ENCODE peak calls at places on chromosomes 2 and 18, in ten cellular contexts. H, L, D, N, U, I, Y, B, X and A are unnamed samples.

GRCh38 chr2:176682278-176682677 is 413.0 kb downstream of the MTX2 start:
- DNase-seq in H (no peak), U (no peak), X (no peak), L (no peak), N (no peak), Y (peak), I (no peak), D (peak), B (no peak), A (no peak)

GRCh38 chr2:66301073-66301766 is 133.7 kb upstream of the MEIS1 start:
- DNase-seq in N (peak), Y (no peak), B (no peak), U (no peak), H (no peak), X (no peak), I (no peak), L (peak), D (no peak), A (no peak)

GRCh38 chr2:16140771-16141640 is 200.7 kb downstream of the MYCN start:
- DNase-seq in L (no peak), Y (no peak), D (no peak), I (no peak), N (no peak), X (no peak), U (no peak), B (no peak), H (no peak), A (no peak)

GRCh38 chr2:210540471-210541257 is 15.7 kb upstream of the CPS1 start:
- DNase-seq in L (no peak), Y (no peak), X (no peak), I (no peak), U (no peak), D (no peak), N (no peak), H (no peak), B (no peak), A (no peak)

GRCh38 chr2:55985406-55985805 is 61.8 kb upstream of the EFEMP1 start:
- DNase-seq in H (no peak), B (no peak), Y (no peak), N (no peak), I (no peak), U (peak), D (no peak), L (no peak), X (no peak), A (no peak)

GRCh38 chr2:118667964-118668363 is 179.5 kb downstream of the EN1 start:
- DNase-seq in H (no peak), I (no peak), B (no peak), U (no peak), N (no peak), X (no peak), D (peak), Y (no peak), L (no peak), A (no peak)

GRCh38 chr2:186503827-186504606 is 18.0 kb downstream of the ZC3H15 start:
- DNase-seq in D (no peak), B (no peak), H (no peak), I (no peak), X (no peak), U (peak), Y (peak), L (no peak), N (no peak), A (no peak)

GRCh38 chr2:73004889-73005596 is 66.5 kb downstream of the SFXN5 start:
- DNase-seq in L (no peak), X (no peak), N (no peak), U (no peak), Y (no peak), H (no peak), D (no peak), I (no peak), B (peak), A (no peak)

GRCh38 chr2:31127931-31128330 is 10.3 kb downstream of the GALNT14 start:
- DNase-seq in B (no peak), I (no peak), Y (no peak), X (no peak), L (no peak), H (no peak), N (no peak), U (no peak), D (no peak), A (no peak)

GRCh38 chr2:181356526-181356925 is 100.7 kb upstream of the ITGA4 start:
- DNase-seq in H (no peak), D (no peak), B (no peak), L (no peak), U (no peak), I (no peak), Y (no peak), X (no peak), N (no peak), A (no peak)

DNA sequence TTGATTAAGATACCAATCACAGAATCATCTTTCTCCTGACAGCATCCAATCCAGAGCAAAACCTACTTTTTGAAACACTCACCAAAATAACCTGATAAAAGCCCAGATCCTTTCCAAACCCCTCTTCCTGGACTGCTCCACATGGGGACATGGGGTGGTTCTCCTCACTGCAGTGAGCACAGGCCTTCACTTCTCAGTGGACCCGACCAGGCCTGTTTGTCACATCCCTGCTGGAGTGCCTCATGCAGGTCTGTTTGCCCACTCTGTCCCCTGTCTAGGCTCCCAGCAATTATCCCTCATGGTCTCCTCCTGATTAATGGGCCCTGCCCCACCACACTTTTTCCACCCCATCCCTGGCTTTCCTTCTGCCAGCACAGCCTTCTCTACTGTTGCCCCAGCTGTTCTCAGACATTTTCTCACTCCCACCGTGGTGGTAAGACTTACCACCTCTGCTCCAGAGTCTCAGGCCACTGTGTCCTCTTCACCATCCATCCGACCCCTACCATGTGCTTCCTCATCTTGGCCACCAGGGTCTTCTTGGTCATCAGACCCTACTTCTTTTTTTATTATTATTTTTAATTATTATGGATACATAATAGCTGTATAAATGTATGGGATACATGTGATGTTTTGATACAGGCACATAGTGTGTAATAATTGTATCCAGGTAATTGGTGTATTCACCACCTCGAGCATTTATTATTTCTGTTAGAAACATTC is 21.1 kb downstream of the MRPL30 start:
- DNase-seq in X (no peak), H (no peak), U (no peak), L (no peak), B (no peak), I (no peak), Y (no peak), D (no peak), N (no peak), A (no peak)
- TF ChIP-seq CTCF in X (peak), H (no peak), U (no peak), L (no peak), B (no peak), I (no peak), Y (no peak), D (peak), N (no peak), A (no peak)

GRCh38 chr2:213806125-213806726 is 522.0 kb downstream of the SPAG16 start:
- DNase-seq in B (no peak), Y (peak), U (peak), X (no peak), I (no peak), D (peak), H (no peak), L (no peak), N (no peak), A (no peak)
- TF ChIP-seq CTCF in B (peak), Y (peak), U (peak), X (peak), I (no peak), D (peak), H (peak), L (peak), N (peak), A (peak)

GRCh38 chr2:233355916-233356315 is 1.6 kb downstream of the DGKD start:
- DNase-seq in H (no peak), L (no peak), Y (no peak), X (no peak), I (no peak), D (no peak), B (no peak), U (peak), N (no peak), A (no peak)
- TF ChIP-seq CTCF in H (no peak), L (no peak), Y (no peak), X (no peak), I (no peak), D (no peak), B (no peak), U (no peak), N (no peak), A (no peak)

DNA sequence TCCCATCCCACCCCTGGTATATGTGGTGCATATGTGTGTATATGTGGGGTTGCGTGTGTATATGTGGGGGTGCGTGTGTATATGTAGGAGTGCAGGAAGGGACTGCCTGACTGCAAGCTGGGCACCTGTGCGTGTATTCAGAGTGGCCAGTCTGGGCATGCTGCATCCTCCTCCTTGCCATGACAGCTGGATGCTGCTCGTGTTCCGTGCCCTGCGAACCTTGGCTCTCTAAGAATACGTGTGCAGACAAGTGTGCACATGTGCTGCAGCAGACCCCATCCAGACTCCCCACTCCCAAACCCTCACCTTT is 222.1 kb downstream of the CELF4 start:
- DNase-seq in L (no peak), H (no peak), Y (no peak), U (no peak), X (no peak), B (no peak), I (no peak), D (no peak), N (no peak), A (no peak)
- TF ChIP-seq CTCF in L (no peak), H (no peak), Y (no peak), U (peak), X (no peak), B (no peak), I (no peak), D (no peak), N (no peak), A (no peak)

GRCh38 chr18:22559414-22560282 is 141.9 kb upstream of the CTAGE1 start:
- DNase-seq in B (peak), I (peak), Y (peak), N (peak), X (peak), D (no peak), L (peak), H (no peak), U (no peak), A (peak)
- TF ChIP-seq CTCF in B (peak), I (no peak), Y (peak), N (no peak), X (no peak), D (peak), L (peak), H (peak), U (no peak), A (no peak)

DNA sequence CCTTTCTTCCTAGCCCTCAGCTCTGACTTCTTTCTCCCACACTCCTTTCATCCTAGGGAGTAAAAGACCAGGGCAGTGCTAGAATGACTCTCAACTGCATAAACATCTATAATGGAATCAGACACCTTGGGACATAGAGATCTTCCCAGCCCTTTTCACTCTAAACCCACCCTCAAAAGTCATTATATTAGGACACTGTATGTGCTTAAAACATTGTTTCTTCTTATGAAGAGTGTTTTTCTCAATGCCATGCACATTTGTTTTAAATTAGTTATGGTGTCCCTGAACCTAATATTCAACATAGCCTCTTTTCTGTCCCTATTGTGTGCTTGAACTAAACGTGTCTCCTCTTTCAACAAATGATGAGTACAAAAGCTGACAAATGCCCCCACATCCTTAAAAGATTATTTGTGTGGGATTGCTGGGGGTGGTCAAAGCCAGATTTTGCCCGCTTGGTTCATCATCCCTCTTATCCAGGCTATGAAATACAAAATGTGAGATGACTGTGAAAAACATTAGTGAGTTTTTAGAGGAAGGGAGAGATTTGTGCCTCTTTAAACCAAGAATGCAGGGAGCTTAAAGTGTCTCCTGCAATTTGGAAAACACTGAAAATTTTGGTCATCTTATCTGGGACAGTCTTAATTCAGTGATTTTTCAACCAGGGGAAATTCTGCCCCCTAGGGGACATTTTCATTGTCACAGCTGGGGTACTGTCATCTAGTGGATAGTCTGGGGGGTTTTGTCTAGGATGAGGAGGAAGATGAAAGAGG is 29.0 kb downstream of the SERPINB5 start:
- DNase-seq in N (no peak), X (peak), D (no peak), U (peak), L (no peak), B (peak), H (no peak), Y (peak), I (no peak), A (peak)
- TF ChIP-seq CTCF in N (no peak), X (peak), D (peak), U (peak), L (no peak), B (peak), H (peak), Y (peak), I (no peak), A (peak)